ENCODE peak calls at places on chromosomes 12 and 14, in four cellular contexts. L, X, B and A are unnamed samples.

GRCh38 chr12:20865873-20866272 is 55.4 kb downstream of the SLCO1B3 start:
- DNase-seq in L (no peak), X (no peak), B (no peak), A (peak; percentile 6)

GRCh38 chr12:124543052-124543590 is 24.3 kb downstream of the NCOR2 start:
- DNase-seq in L (no peak), X (no peak), B (peak; percentile 67), A (no peak)

GRCh38 chr12:103495158-103495782 is 498 bp downstream of the C12orf42 start:
- DNase-seq in L (peak; percentile 28), X (peak; percentile 84), B (no peak), A (no peak)

GRCh38 chr12:105382771-105383632 is 52.5 kb downstream of the C12orf75 start:
- DNase-seq in L (peak; percentile 82), X (peak; percentile 84), B (peak; percentile 89), A (peak; percentile 89)

GRCh38 chr12:44428825-44429224 is 447.3 kb downstream of the NELL2 start:
- DNase-seq in L (no peak), X (peak; percentile 80), B (no peak), A (no peak)

GRCh38 chr14:104343294-104343625 is 204.9 kb downstream of the KIF26A start:
- DNase-seq in L (no peak), X (no peak), B (no peak), A (no peak)

GRCh38 chr12:93825926-93826599 is 148.9 kb downstream of the CRADD start:
- DNase-seq in L (no peak), X (no peak), B (peak; percentile 32), A (no peak)

GRCh38 chr12:68356060-68356748 is 24.0 kb upstream of the MDM1 start:
- DNase-seq in L (no peak), X (no peak), B (no peak), A (no peak)

GRCh38 chr12:25054783-25055144 is 105.9 kb upstream of the BCAT1 start:
- DNase-seq in L (no peak), X (no peak), B (peak; percentile 4), A (no peak)

GRCh38 chr14:106826833-106827369 is 1300.5 kb downstream of the TMEM121 start:
- DNase-seq in L (no peak), X (no peak), B (no peak), A (no peak)
- H3K4me1 ChIP-seq in L (no peaks in the 10 kb centered on the region), X (no peaks in the 10 kb centered on the region), B (no peaks in the 10 kb centered on the region), A (no peaks in the 10 kb centered on the region)

DNA sequence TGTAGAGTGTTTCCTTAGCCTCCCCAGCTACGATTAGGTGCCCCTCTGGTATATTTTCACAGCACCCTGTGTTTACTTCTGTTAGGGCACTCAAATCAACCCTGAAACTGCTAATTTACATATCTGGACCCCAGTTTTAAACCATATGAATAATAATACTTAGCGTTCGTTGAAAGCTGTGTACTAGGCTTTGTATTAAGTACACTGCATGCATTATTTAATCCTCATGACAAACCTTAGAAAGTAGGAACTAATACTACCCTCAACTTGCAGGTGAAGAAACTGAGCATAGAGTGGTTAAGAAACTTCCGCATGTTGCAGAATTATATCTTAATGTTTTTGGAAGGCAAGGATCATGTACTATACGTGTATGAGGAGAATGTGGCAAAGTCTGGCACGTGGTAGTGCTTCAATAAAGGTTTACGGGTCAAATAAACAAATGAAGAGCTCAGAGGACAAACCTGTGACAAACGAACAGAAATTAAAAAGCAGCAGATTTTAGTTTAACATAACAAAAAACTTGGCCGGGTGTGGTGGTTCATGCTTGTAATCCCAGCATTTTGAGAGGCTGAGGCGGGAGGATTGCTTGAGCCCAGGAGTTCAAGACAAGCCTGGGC is 22.2 kb upstream of the ARID2 start:
- DNase-seq in L (no peak), X (no peak), B (no peak), A (no peak)
- TF ChIP-seq EZH2 in L (no peak), X (no peak), B (no peak), A (no peak)

GRCh38 chr12:116887897-116888296 is 6.7 kb upstream of the HRK start:
- DNase-seq in L (no peak), X (no peak), B (no peak), A (no peak)
- H3K9me2 ChIP-seq in L (no peaks in the 10 kb centered on the region), X (no peaks in the 10 kb centered on the region), B (no peaks in the 10 kb centered on the region), A (no peaks in the 10 kb centered on the region)

DNA sequence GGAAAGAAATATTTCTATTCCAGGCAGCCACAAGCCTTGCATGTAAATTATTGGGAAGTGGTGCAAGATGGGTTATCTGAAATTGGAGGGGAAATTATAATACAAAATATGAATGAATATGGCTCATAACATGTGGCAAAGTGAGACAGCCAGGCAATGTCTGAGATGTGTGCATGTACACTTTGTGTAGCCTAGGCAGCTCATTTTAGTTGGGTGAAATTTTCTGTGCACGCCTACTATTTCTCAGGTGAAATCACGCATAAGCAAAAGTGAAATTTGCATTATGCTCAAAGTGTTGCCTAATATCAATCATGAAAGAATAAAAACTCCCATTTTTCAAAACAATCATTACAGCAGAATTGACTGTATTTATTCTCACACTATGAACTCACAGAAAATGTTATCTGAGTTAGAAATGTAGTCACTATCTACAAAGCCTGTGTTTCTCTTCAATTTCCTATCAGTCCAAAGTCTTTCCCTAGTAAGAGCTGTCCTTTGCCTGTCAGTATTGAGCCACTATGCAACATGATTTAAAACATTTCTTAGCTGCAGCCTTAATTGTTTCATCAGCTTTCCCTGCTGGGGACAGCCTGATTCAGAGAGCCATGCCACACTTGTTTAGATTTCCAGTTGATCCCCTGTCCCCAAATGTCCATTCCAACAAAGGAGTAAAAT is 80.7 kb downstream of the EPS8 start:
- DNase-seq in L (no peak), X (no peak), B (no peak), A (no peak)
- H3K4me1 ChIP-seq in L (peaks cover 16% of the 10 kb centered on the region), X (no peaks in the 10 kb centered on the region), B (peaks cover 4% of the 10 kb centered on the region), A (peaks cover 10% of the 10 kb centered on the region)

DNA sequence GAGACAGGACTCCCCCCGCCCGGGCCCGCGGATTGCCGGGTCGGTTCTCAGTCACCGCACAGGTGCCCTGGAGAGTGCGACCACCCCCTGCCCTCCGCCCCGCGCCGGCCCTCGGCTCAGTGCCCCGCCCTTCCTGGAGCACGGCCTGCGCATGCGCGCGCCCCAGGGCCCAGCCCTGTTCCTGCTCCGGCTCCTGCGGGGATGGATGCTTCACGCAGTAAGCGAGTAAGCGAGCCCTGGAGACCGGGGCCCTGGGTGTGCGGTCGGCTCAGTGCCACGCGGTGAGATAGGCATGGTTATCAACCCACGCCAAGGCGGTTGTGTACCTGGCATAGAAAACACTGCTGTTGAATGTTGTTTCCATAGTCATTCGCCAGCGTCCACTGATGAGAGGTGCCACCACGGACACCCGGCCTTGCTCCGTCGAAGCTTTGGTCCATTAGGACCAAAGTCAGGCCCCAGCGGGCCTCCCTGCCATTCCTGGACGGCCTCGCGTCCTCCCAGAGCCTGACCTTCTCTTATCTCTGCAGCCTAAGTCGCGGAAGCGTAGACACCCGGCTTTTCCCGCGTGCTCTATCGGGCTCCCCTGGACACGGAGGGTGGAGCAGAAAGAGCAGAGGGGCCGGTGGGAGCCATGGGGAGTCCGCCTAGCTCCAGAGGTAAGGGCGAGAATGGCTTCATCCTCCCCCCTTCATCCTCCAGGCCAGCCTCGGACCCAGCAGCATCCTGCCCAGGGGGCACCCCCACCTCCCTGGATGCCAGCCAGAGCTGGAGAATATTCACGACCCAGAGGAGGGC is 90.6 kb downstream of the PAPOLA start:
- DNase-seq in L (no peak), X (peak; percentile 63), B (peak; percentile 57), A (no peak)
- TF ChIP-seq EZH2 in L (no peak), X (no peak), B (no peak), A (no peak)

GRCh38 chr14:53215101-53215500 is 62.0 kb upstream of the DDHD1 start:
- DNase-seq in L (no peak), X (no peak), B (no peak), A (no peak)

GRCh38 chr14:53214384-53214783 is 61.3 kb upstream of the DDHD1 start:
- DNase-seq in L (no peak), X (no peak), B (no peak), A (no peak)

GRCh38 chr14:53217283-53217994 is 64.3 kb upstream of the DDHD1 start:
- DNase-seq in L (peak; percentile 89), X (peak; percentile 95), B (peak; percentile 76), A (peak; percentile 71)

GRCh38 chr14:53218161-53218560 is 65.0 kb upstream of the DDHD1 start:
- DNase-seq in L (no peak), X (peak; percentile 8), B (no peak), A (no peak)
- H3K9me2 ChIP-seq in L (no peaks in the 10 kb centered on the region), X (no peaks in the 10 kb centered on the region), B (no peaks in the 10 kb centered on the region), A (no peaks in the 10 kb centered on the region)

DNA sequence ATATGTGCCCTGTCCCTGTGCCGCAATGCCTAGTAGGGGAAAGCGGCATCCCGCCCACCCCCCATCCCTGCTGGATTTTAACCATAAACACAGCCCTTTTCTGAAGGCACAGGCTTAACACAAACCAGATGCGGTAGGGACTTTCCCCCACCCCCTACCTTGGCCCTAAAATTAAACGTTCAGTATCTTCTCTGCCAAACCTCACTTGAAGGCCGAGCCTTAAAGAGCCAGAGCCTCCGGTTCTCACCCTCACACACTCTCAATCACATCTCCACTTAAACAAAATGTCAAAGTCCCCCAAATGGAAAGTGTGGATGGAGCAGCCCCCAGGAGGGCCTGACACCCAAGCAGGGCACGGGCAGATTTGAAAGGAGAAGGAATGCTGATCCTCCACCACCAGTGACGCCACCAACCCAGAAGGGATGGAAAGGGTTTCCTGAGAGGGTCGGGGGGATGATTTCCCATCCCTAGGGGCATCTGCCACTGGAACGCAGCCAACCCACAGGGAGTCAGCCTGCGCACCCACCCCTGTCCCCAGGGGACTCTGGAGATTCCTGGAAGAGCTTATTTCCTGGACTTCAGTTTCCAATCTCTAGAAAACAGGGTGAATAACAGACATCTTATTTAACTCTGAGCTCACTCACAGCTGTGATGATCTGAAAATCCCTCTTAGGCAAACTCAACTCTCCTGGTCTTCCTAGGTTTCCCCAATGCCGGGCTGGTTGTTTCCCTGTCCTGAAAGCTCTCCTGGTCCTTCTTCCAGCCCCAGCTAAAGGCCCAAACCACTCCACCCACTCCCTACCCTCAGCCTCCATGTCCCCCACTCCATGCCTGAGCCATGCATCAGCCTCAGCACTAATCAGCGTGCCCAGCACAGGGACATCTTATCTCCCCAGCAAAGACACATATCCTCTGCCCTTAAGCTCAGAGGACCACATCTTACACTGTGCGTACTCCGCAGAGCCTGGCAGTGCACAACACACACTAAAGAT is 26.3 kb downstream of the ACTN1 start:
- DNase-seq in L (peak; percentile 65), X (no peak), B (peak; percentile 81), A (no peak)
- H3K4me1 ChIP-seq in L (peaks cover 72% of the 10 kb centered on the region), X (peaks cover 30% of the 10 kb centered on the region), B (peaks cover 94% of the 10 kb centered on the region), A (peaks cover 45% of the 10 kb centered on the region)